ENCODE peak calls at places on chromosomes 6 and 20, in six cellular contexts. O is transverse colon, D is mammary epithelial cell, I is brain microvascular endothelial cell, N is fibroblast of lung, V is psoas muscle. M is an unnamed sample.
A peak's percentile ranks its signal among the peaks of the same experiment; 100 is the strongest.

GRCh38 chr6:164246082-164246481 is 831.6 kb downstream of the QKI start:
- DNase-seq in O (no peak), D (no peak), I (no peak), N (no peak), V (no peak), M (no peak)

GRCh38 chr20:63042448-63043071 is 35.8 kb upstream of the BHLHE23 start:
- DNase-seq in O (no peak), D (no peak), I (no peak), N (no peak), V (no peak), M (no peak)

GRCh38 chr6:104625536-104625935 is 234.2 kb downstream of the HACE1 start:
- DNase-seq in O (no peak), D (peak; percentile 94), I (peak; percentile 91), N (peak; percentile 67), V (no peak), M (peak; percentile 96)

GRCh38 chr6:93468291-93468690 is 48.9 kb upstream of the EPHA7 start:
- DNase-seq in O (no peak), D (no peak), I (peak; percentile 47), N (peak; percentile 65), V (no peak), M (no peak)

GRCh38 chr20:44069203-44069931 is 117.6 kb downstream of the JPH2 start:
- DNase-seq in O (peak; percentile 59), D (no peak), I (no peak), N (no peak), V (no peak), M (no peak)

GRCh38 chr20:58900292-58900931 is 47.9 kb downstream of the GNAS start:
- DNase-seq in O (no peak), D (no peak), I (no peak), N (no peak), V (no peak), M (no peak)

GRCh38 chr20:18004389-18005031 is 35.7 kb downstream of the MGME1 start:
- DNase-seq in O (peak; percentile 6), D (no peak), I (no peak), N (peak; percentile 25), V (peak; percentile 33), M (no peak)

GRCh38 chr6:32700391-32701040 is 34.1 kb upstream of the HLA-DQB1 start:
- DNase-seq in O (peak; percentile 21), D (peak; percentile 52), I (peak; percentile 11), N (peak; percentile 47), V (no peak), M (peak; percentile 73)

GRCh38 chr20:47681977-47682812 is 103.1 kb downstream of the SULF2 start:
- DNase-seq in O (no peak), D (no peak), I (no peak), N (no peak), V (peak; percentile 60), M (no peak)

GRCh38 chr6:25851961-25852360 is 20.1 kb upstream of the SLC17A1 start:
- DNase-seq in O (no peak), D (no peak), I (no peak), N (no peak), V (no peak), M (no peak)

GRCh38 chr6:31712296-31712695 is 2.9 kb upstream of the LY6G6D start:
- DNase-seq in O (peak; percentile 45), D (no peak), I (no peak), N (no peak), V (no peak), M (peak; percentile 23)

GRCh38 chr6:74280130-74280692 is 584.2 kb downstream of the CD109 start:
- DNase-seq in O (no peak), D (no peak), I (no peak), N (no peak), V (no peak), M (peak; percentile 6)

GRCh38 chr6:116287668-116288282 is 8.0 kb upstream of the TSPYL1 start:
- DNase-seq in O (no peak), D (no peak), I (no peak), N (peak; percentile 59), V (no peak), M (peak; percentile 69)

GRCh38 chr6:153357391-153357790 is 226.3 kb upstream of the RGS17 start:
- DNase-seq in O (no peak), D (no peak), I (no peak), N (no peak), V (no peak), M (no peak)

GRCh38 chr6:16752206-16752867 is 8.9 kb downstream of the ATXN1 start:
- DNase-seq in O (no peak), D (peak; percentile 88), I (peak; percentile 78), N (peak; percentile 91), V (no peak), M (peak; percentile 87)

GRCh38 chr6:111480988-111481830 is 1.8 kb downstream of the REV3L start:
- DNase-seq in O (no peak), D (peak; percentile 13), I (no peak), N (peak; percentile 39), V (no peak), M (peak; percentile 30)

GRCh38 chr6:46062312-46062711 is 46.7 kb upstream of the CLIC5 start:
- DNase-seq in O (peak; percentile 52), D (peak; percentile 79), I (no peak), N (peak; percentile 61), V (no peak), M (peak; percentile 3)

GRCh38 chr6:34608321-34609091 is 52.4 kb upstream of the SPDEF start:
- DNase-seq in O (no peak), D (no peak), I (no peak), N (no peak), V (no peak), M (no peak)

GRCh38 chr6:8579372-8579771 is 144.0 kb upstream of the SLC35B3 start:
- DNase-seq in O (no peak), D (peak; percentile 28), I (no peak), N (peak; percentile 13), V (no peak), M (peak; percentile 47)

GRCh38 chr20:14470231-14470894 is 133.0 kb upstream of the FLRT3 start:
- DNase-seq in O (peak; percentile 54), D (no peak), I (no peak), N (no peak), V (no peak), M (no peak)

GRCh38 chr6:73519943-73520687 is 717 bp downstream of the EEF1A1 start:
- DNase-seq in O (peak; percentile 78), D (peak; percentile 76), I (peak; percentile 77), N (peak; percentile 69), V (peak; percentile 77), M (peak; percentile 76)

GRCh38 chr20:18857640-18858039 is 44.1 kb downstream of the SCP2D1 start:
- DNase-seq in O (no peak), D (peak; percentile 68), I (no peak), N (peak; percentile 3), V (no peak), M (peak; percentile 46)

GRCh38 chr20:11080010-11080409 is 406.2 kb upstream of the JAG1 start:
- DNase-seq in O (no peak), D (no peak), I (no peak), N (no peak), V (no peak), M (no peak)

GRCh38 chr20:45254867-45255266 is 503 bp upstream of the SLPI start:
- DNase-seq in O (no peak), D (peak; percentile 91), I (no peak), N (peak; percentile 4), V (no peak), M (peak; percentile 99)

GRCh38 chr20:31818376-31818908 is 714 bp upstream of the MYLK2 start:
- DNase-seq in O (no peak), D (no peak), I (no peak), N (no peak), V (no peak), M (no peak)

GRCh38 chr6:3999800-4000661 is 78.9 kb downstream of the FAM217A start:
- DNase-seq in O (no peak), D (no peak), I (no peak), N (no peak), V (no peak), M (no peak)

GRCh38 chr20:4289875-4290274 is 274.5 kb upstream of the RNF24 start:
- DNase-seq in O (no peak), D (no peak), I (no peak), N (no peak), V (no peak), M (peak; percentile 15)

GRCh38 chr6:44000164-44000842 is 126.9 kb downstream of the MRPL14 start:
- DNase-seq in O (peak; percentile 60), D (no peak), I (no peak), N (peak; percentile 32), V (no peak), M (no peak)

GRCh38 chr6:7846971-7847818 is 63.4 kb downstream of the TXNDC5 start:
- DNase-seq in O (no peak), D (peak; percentile 2), I (peak; percentile 11), N (peak; percentile 50), V (no peak), M (peak; percentile 13)

GRCh38 chr20:32336918-32337347 is 21.2 kb upstream of the ASXL1 start:
- DNase-seq in O (no peak), D (no peak), I (no peak), N (peak; percentile 30), V (no peak), M (peak; percentile 51)

DNA sequence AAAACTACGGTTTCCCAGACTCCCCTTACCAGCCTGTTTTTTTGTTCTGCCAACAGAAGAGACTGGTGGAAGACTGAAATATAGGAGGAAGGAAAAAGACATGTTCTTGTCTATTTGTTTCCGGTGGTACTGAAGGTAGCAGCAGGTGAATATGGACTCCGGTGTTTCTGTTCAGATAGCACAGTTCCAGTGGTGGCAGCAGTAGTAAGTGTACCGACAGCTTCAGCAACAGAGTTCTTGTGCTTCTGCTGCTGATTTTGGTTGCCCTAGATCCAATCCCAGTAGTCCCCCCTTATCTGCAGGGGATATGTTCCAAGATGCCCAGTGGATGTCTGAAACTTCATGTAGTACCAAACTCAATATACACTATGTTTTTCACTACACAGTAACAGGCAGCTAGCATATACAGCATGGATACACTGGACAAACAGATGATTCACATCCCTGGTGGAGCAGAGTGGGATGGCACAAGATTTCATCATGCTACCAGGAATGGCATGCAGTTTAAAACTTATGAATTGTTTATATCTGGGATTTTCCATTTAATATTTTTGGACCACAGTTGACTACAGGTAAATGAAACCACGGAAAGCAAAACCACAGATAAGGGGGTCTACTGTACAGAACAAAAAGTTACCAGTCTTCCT is 301.8 kb downstream of the BTBD9 start:
- DNase-seq in O (no peak), D (peak; percentile 52), I (peak; percentile 76), N (peak; percentile 70), V (no peak), M (peak; percentile 68)
- TF ChIP-seq CTCF in O (no peak), D (peak; percentile 10), I (peak; percentile 57), N (peak; percentile 45), V (no peak), M (peak; percentile 12)

DNA sequence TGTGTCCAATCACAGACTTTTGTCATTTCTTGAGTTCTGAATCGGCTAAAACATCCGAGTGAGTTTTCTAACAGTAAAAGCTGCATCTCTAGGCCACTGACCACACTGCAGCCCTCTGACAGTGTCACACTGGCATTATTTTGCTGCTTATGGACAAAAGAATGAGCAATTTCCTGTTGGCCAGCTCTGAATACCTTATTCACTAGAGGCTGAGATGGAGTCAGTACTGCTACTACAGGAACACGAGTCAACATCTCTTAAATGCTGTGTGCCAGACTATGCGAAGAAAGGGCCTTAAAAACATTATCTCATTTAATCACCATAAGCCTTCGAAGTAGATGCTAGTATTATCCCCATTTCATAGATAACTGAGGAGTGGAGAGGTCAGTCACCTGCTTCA is 42.5 kb upstream of the IPCEF1 start:
- DNase-seq in O (no peak), D (peak; percentile 23), I (peak; percentile 61), N (peak; percentile 84), V (no peak), M (no peak)
- TF ChIP-seq CTCF in O (no peak), D (no peak), I (no peak), N (no peak), V (no peak), M (no peak)

GRCh38 chr6:39049575-39050283 is 1.1 kb downstream of the GLP1R start:
- DNase-seq in O (no peak), D (no peak), I (no peak), N (no peak), V (no peak), M (no peak)
- TF ChIP-seq CTCF in O (no peak), D (no peak), I (no peak), N (no peak), V (no peak), M (no peak)

GRCh38 chr20:20736303-20736702 is 23.9 kb upstream of the RALGAPA2 start:
- DNase-seq in O (no peak), D (no peak), I (no peak), N (no peak), V (no peak), M (no peak)
- TF ChIP-seq CTCF in O (no peak), D (no peak), I (no peak), N (no peak), V (no peak), M (no peak)